ENCODE peak calls at places on chromosomes 5 and 9, in five cellular contexts. One of them, this sample, is unnamed.

GRCh38 chr9:77469515-77470197 is 178.5 kb downstream of the GNA14 start:
- DNase-seq in fibroblast of mammary gland: peak
- DNase-seq in psoas muscle: no peak
- DNase-seq in tibial nerve: no peak
- DNase-seq in BJ: no peak
- DNase-seq in this sample: no peak

GRCh38 chr5:89582768-89583339 is 699.9 kb upstream of the MEF2C start:
- DNase-seq in fibroblast of mammary gland: peak
- DNase-seq in psoas muscle: no peak
- DNase-seq in tibial nerve: no peak
- DNase-seq in BJ: no peak
- DNase-seq in this sample: no peak

GRCh38 chr5:113378081-113378480 is 56.7 kb downstream of the TSSK1B start:
- DNase-seq in fibroblast of mammary gland: no peak
- DNase-seq in psoas muscle: no peak
- DNase-seq in tibial nerve: no peak
- DNase-seq in BJ: no peak
- DNase-seq in this sample: no peak

GRCh38 chr5:169805527-169805934 is 168.5 kb downstream of the DOCK2 start:
- DNase-seq in fibroblast of mammary gland: peak
- DNase-seq in psoas muscle: no peak
- DNase-seq in tibial nerve: no peak
- DNase-seq in BJ: no peak
- DNase-seq in this sample: no peak

GRCh38 chr9:124894741-124895170 is 32.8 kb downstream of the ARPC5L start:
- DNase-seq in fibroblast of mammary gland: peak
- DNase-seq in psoas muscle: no peak
- DNase-seq in tibial nerve: no peak
- DNase-seq in BJ: no peak
- DNase-seq in this sample: peak

GRCh38 chr5:83509535-83509934 is 38.0 kb downstream of the VCAN start:
- DNase-seq in fibroblast of mammary gland: peak
- DNase-seq in psoas muscle: no peak
- DNase-seq in tibial nerve: no peak
- DNase-seq in BJ: no peak
- DNase-seq in this sample: no peak

GRCh38 chr5:14413331-14413750 is 168.3 kb upstream of the OTULINL start:
- DNase-seq in fibroblast of mammary gland: peak
- DNase-seq in psoas muscle: no peak
- DNase-seq in tibial nerve: no peak
- DNase-seq in BJ: no peak
- DNase-seq in this sample: no peak

GRCh38 chr5:1732238-1732880 is 67.3 kb downstream of the MRPL36 start:
- DNase-seq in fibroblast of mammary gland: no peak
- DNase-seq in psoas muscle: no peak
- DNase-seq in tibial nerve: no peak
- DNase-seq in BJ: no peak
- DNase-seq in this sample: no peak

GRCh38 chr9:135782946-135783345 is 81.0 kb downstream of the KCNT1 start:
- DNase-seq in fibroblast of mammary gland: no peak
- DNase-seq in psoas muscle: no peak
- DNase-seq in tibial nerve: no peak
- DNase-seq in BJ: no peak
- DNase-seq in this sample: no peak

GRCh38 chr5:141512390-141513020 is 23.6 kb downstream of the PCDHGC5 start:
- DNase-seq in fibroblast of mammary gland: peak
- DNase-seq in psoas muscle: peak
- DNase-seq in tibial nerve: peak
- DNase-seq in BJ: no peak
- DNase-seq in this sample: peak

GRCh38 chr5:141510160-141510559 is 21.3 kb downstream of the PCDHGC5 start:
- DNase-seq in fibroblast of mammary gland: no peak
- DNase-seq in psoas muscle: no peak
- DNase-seq in tibial nerve: no peak
- DNase-seq in BJ: no peak
- DNase-seq in this sample: no peak

GRCh38 chr5:141510850-141511718 is 22.2 kb downstream of the PCDHGC5 start:
- DNase-seq in fibroblast of mammary gland: no peak
- DNase-seq in psoas muscle: no peak
- DNase-seq in tibial nerve: no peak
- DNase-seq in BJ: no peak
- DNase-seq in this sample: no peak

GRCh38 chr5:141513021-141513626 is 24.2 kb downstream of the PCDHGC5 start:
- DNase-seq in fibroblast of mammary gland: peak
- DNase-seq in psoas muscle: peak
- DNase-seq in tibial nerve: no peak
- DNase-seq in BJ: no peak
- DNase-seq in this sample: peak

GRCh38 chr5:141511771-141512325 is 23.0 kb downstream of the PCDHGC5 start:
- DNase-seq in fibroblast of mammary gland: no peak
- DNase-seq in psoas muscle: no peak
- DNase-seq in tibial nerve: no peak
- DNase-seq in BJ: no peak
- DNase-seq in this sample: no peak
- TF ChIP-seq CTCF in fibroblast of mammary gland: no peak
- TF ChIP-seq CTCF in psoas muscle: no peak
- TF ChIP-seq CTCF in tibial nerve: no peak
- TF ChIP-seq CTCF in BJ: no peak
- TF ChIP-seq CTCF in this sample: no peak

DNA sequence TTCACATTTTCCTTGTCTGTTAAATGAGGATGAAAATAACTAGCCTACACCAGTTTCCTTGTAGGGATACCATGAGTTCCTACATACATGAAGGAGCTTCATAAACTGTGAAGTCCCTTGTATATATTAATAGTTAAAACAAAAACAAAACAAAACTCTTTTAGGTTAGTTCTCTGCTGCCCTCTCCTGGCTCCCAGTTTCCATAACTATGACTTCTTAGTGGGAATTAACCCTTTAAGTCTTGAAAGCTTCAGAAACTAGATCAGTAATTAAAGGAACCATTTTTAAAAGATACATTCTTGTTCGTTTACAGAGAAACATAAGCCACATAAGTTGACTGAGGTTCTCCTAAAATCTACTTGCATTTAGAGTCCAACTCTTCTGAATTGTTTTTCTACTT is 500.0 kb upstream of the C9orf72 start:
- DNase-seq in fibroblast of mammary gland: peak
- DNase-seq in psoas muscle: no peak
- DNase-seq in tibial nerve: no peak
- DNase-seq in BJ: peak
- DNase-seq in this sample: no peak
- TF ChIP-seq CTCF in fibroblast of mammary gland: peak
- TF ChIP-seq CTCF in psoas muscle: peak
- TF ChIP-seq CTCF in tibial nerve: peak
- TF ChIP-seq CTCF in BJ: peak
- TF ChIP-seq CTCF in this sample: peak

GRCh38 chr5:6822556-6823343 is 109.5 kb downstream of the TENT4A start:
- DNase-seq in fibroblast of mammary gland: no peak
- DNase-seq in psoas muscle: no peak
- DNase-seq in tibial nerve: no peak
- DNase-seq in BJ: no peak
- DNase-seq in this sample: no peak
- TF ChIP-seq CTCF in fibroblast of mammary gland: no peak
- TF ChIP-seq CTCF in psoas muscle: no peak
- TF ChIP-seq CTCF in tibial nerve: no peak
- TF ChIP-seq CTCF in BJ: no peak
- TF ChIP-seq CTCF in this sample: no peak

DNA sequence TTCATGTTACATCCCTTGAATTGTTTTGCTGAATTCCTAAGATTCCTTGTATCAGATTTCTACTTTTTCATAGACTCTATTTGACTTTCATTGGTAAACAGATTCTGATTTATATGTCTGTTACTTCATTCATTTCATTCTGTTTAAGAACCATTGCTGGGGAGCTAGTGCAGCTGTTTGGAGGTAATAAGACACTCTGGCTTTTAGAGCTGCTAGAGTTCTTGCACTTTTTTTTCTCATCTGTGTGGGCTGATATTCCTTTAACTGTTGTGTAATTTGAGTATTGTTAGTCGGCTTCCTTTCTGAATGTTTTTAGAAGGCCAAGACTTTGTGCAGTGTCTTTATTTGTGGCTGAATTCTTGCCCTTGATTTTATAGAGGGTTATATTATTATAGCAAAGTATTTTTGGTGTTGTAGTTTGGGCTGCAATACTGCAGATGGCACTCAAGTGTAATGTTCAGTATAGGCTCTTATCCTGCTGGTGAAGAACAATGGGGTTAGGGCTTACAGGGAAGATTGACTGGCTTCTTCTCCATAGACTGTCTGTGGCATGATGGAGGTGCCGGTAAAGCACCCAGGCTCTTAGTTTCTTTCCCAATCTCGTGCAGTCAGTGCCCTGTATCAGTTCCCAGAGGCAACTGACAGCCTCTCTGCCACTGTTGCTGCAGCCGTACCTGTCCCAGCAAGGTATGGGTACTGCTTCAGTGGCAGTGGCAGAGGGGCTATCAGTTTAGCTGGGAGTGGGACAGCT is 162.2 kb downstream of the OXCT1 start:
- DNase-seq in fibroblast of mammary gland: peak
- DNase-seq in psoas muscle: no peak
- DNase-seq in tibial nerve: no peak
- DNase-seq in BJ: peak
- DNase-seq in this sample: peak
- TF ChIP-seq CTCF in fibroblast of mammary gland: peak
- TF ChIP-seq CTCF in psoas muscle: peak
- TF ChIP-seq CTCF in tibial nerve: no peak
- TF ChIP-seq CTCF in BJ: peak
- TF ChIP-seq CTCF in this sample: peak

GRCh38 chr5:56977034-56977433 is 25.1 kb upstream of the MIER3 start:
- DNase-seq in fibroblast of mammary gland: no peak
- DNase-seq in psoas muscle: no peak
- DNase-seq in tibial nerve: no peak
- DNase-seq in BJ: no peak
- DNase-seq in this sample: no peak

GRCh38 chr5:56974241-56974640 is 22.3 kb upstream of the MIER3 start:
- DNase-seq in fibroblast of mammary gland: no peak
- DNase-seq in psoas muscle: no peak
- DNase-seq in tibial nerve: no peak
- DNase-seq in BJ: no peak
- DNase-seq in this sample: no peak

GRCh38 chr5:56981906-56982305 is 30.0 kb upstream of the MIER3 start:
- DNase-seq in fibroblast of mammary gland: no peak
- DNase-seq in psoas muscle: no peak
- DNase-seq in tibial nerve: no peak
- DNase-seq in BJ: no peak
- DNase-seq in this sample: no peak

GRCh38 chr5:56979968-56980367 is 28.0 kb upstream of the MIER3 start:
- DNase-seq in fibroblast of mammary gland: no peak
- DNase-seq in psoas muscle: no peak
- DNase-seq in tibial nerve: no peak
- DNase-seq in BJ: no peak
- DNase-seq in this sample: no peak

GRCh38 chr5:56977822-56978221 is 25.9 kb upstream of the MIER3 start:
- DNase-seq in fibroblast of mammary gland: no peak
- DNase-seq in psoas muscle: no peak
- DNase-seq in tibial nerve: no peak
- DNase-seq in BJ: no peak
- DNase-seq in this sample: no peak
- TF ChIP-seq CTCF in fibroblast of mammary gland: no peak
- TF ChIP-seq CTCF in psoas muscle: no peak
- TF ChIP-seq CTCF in tibial nerve: no peak
- TF ChIP-seq CTCF in BJ: no peak
- TF ChIP-seq CTCF in this sample: no peak